ENCODE peak calls at places on chromosome 1, in nine cellular contexts. P, M, T, B, J, L, U, R and I are unnamed samples.

GRCh38 chr1:15178571-15179484 is 25.3 kb downstream of the TMEM51 start:
- DNase-seq in P (no peak), R (no peak), M (no peak), J (peak), B (peak), T (no peak), U (no peak), L (peak), I (no peak)

GRCh38 chr1:222950892-222951291 is 136.1 kb downstream of the DISP1 start:
- DNase-seq in L (no peak), R (no peak), P (no peak), U (no peak), J (peak), T (no peak), B (no peak), M (no peak), I (no peak)

GRCh38 chr1:223833948-223834347 is 11.8 kb downstream of the TP53BP2 start:
- DNase-seq in P (no peak), J (no peak), M (no peak), B (no peak), T (no peak), U (no peak), L (no peak), R (no peak), I (no peak)

GRCh38 chr1:239792157-239792556 is 299.5 kb upstream of the FMN2 start:
- DNase-seq in B (no peak), T (no peak), M (no peak), J (peak), R (no peak), U (no peak), L (no peak), P (no peak), I (no peak)

GRCh38 chr1:53381790-53382401 is 54.0 kb upstream of the LRP8 start:
- DNase-seq in L (no peak), R (no peak), P (no peak), M (no peak), B (peak), T (no peak), U (no peak), J (peak), I (no peak)

GRCh38 chr1:174358786-174359453 is 88.8 kb upstream of the GPR52 start:
- DNase-seq in M (no peak), U (no peak), J (no peak), B (no peak), T (no peak), P (no peak), L (no peak), R (no peak), I (no peak)

GRCh38 chr1:12644237-12644636 is 352 bp downstream of the AADACL4 start:
- DNase-seq in P (no peak), B (no peak), L (no peak), R (no peak), T (no peak), J (no peak), U (no peak), M (no peak), I (no peak)

GRCh38 chr1:35326228-35326627 is 57.7 kb downstream of the ZMYM4 start:
- DNase-seq in B (no peak), L (no peak), P (no peak), M (no peak), T (no peak), U (no peak), R (no peak), J (no peak), I (no peak)

GRCh38 chr1:111990878-111991760 is 1.7 kb upstream of the KCND3 start:
- DNase-seq in J (peak), U (peak), B (no peak), T (no peak), M (peak), L (peak), R (peak), P (peak), I (peak)

GRCh38 chr1:181151378-181152326 is 63.2 kb downstream of the IER5 start:
- DNase-seq in P (no peak), J (no peak), U (no peak), T (no peak), R (no peak), M (no peak), L (no peak), B (peak), I (no peak)

GRCh38 chr1:191831572-191831971 is 326.7 kb upstream of the RGS18 start:
- DNase-seq in B (no peak), U (peak), M (peak), P (no peak), R (no peak), T (no peak), L (no peak), J (peak), I (no peak)

GRCh38 chr1:36092166-36092797 is 3.6 kb downstream of the ADPRS start:
- DNase-seq in R (peak), B (no peak), T (peak), P (no peak), U (no peak), L (no peak), M (no peak), J (no peak), I (no peak)

GRCh38 chr1:86409416-86410021 is 13.4 kb upstream of the ODF2L start:
- DNase-seq in P (no peak), L (no peak), B (peak), U (peak), J (no peak), R (no peak), T (no peak), M (peak), I (no peak)

GRCh38 chr1:219177363-219177762 is 3.7 kb downstream of the LYPLAL1 start:
- DNase-seq in J (no peak), M (no peak), B (no peak), P (peak), L (no peak), T (no peak), R (no peak), U (no peak), I (no peak)

GRCh38 chr1:116332461-116332860 is 40.6 kb upstream of the ATP1A1 start:
- DNase-seq in B (no peak), M (no peak), T (no peak), J (no peak), R (no peak), U (no peak), L (no peak), P (no peak), I (no peak)

GRCh38 chr1:8903410-8903809 is 24.9 kb upstream of the ENO1 start:
- DNase-seq in P (no peak), J (peak), U (peak), B (peak), T (no peak), M (no peak), R (no peak), L (no peak), I (no peak)
- TF ChIP-seq CTCF in P (no peak), J (peak), U (no peak), B (no peak), T (no peak), M (no peak), R (no peak), L (no peak), I (no peak)

DNA sequence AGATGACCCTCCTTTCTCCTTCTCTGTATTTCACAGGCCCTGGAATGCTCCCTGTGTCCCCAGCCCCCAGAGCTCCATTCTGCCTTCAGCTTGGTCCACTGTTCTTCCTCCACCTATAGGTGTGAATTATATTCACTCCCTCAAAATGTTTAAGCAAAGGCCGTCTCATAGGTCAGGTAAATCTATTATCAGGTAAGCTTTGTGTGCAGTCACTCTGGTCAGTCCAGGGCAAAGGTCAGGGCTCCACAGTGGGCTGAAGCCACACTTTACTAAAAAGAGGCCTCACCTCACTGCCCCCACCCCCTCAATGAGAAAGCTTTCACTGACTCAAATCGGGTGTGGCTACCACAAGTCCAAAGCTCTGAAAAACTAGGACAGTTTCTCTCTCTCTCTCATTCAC is 65.9 kb downstream of the DNTTIP2 start:
- DNase-seq in M (no peak), B (no peak), P (no peak), T (no peak), R (no peak), J (no peak), L (no peak), U (no peak), I (no peak)
- TF ChIP-seq CTCF in M (no peak), B (no peak), P (no peak), T (no peak), R (no peak), J (no peak), L (no peak), U (no peak), I (peak)

GRCh38 chr1:84489766-84490165 is 10.7 kb downstream of the RPF1 start:
- DNase-seq in T (no peak), J (no peak), P (no peak), U (no peak), M (no peak), L (no peak), R (no peak), B (no peak), I (no peak)

GRCh38 chr1:84488107-84488506 is 9.0 kb downstream of the RPF1 start:
- DNase-seq in L (no peak), J (no peak), U (no peak), R (no peak), M (no peak), B (no peak), P (no peak), T (no peak), I (no peak)

GRCh38 chr1:84493747-84494146 is 12.4 kb upstream of the SPATA1 start:
- DNase-seq in M (no peak), P (no peak), U (no peak), L (no peak), R (no peak), T (no peak), B (no peak), J (no peak), I (no peak)

GRCh38 chr1:84496498-84496897 is 9.7 kb upstream of the SPATA1 start:
- DNase-seq in J (no peak), B (no peak), P (no peak), T (no peak), U (no peak), L (no peak), R (no peak), M (no peak), I (no peak)

GRCh38 chr1:84492726-84493125 is 13.5 kb upstream of the SPATA1 start:
- DNase-seq in J (no peak), B (no peak), P (no peak), U (no peak), R (no peak), L (no peak), M (no peak), T (no peak), I (no peak)
- TF ChIP-seq CTCF in J (no peak), B (no peak), P (no peak), U (no peak), R (no peak), L (no peak), M (no peak), T (no peak), I (no peak)

GRCh38 chr1:95916616-95917015 is 682.6 kb downstream of the RWDD3 start:
- DNase-seq in B (peak), U (peak), L (no peak), J (no peak), P (no peak), M (peak), T (no peak), R (no peak), I (no peak)
- TF ChIP-seq CTCF in B (peak), U (no peak), L (no peak), J (no peak), P (no peak), M (peak), T (no peak), R (no peak), I (peak)